ENCODE peak calls at places on chromosomes 5 and 9, in nine cellular contexts. P is psoas muscle; A is Peyer's patch; X is AG04450; L is CD8-positive, alpha-beta T cell; Y is heart right ventricle; F is IMR-90; J is suprapubic skin; K is fibroblast of lung. Q is an unnamed sample.

GRCh38 chr5:130032807-130033206 is 128.5 kb downstream of the CHSY3 start:
- DNase-seq in A (no peak), Y (no peak), K (no peak), F (no peak), L (no peak), X (no peak), P (no peak), J (peak), Q (no peak)

GRCh38 chr9:35954942-35955546 is 2.9 kb downstream of the OR2S2 start:
- DNase-seq in L (peak), A (no peak), P (no peak), J (no peak), X (peak), Y (no peak), F (peak), K (peak), Q (no peak)

GRCh38 chr5:88452820-88453219 is 184.2 kb upstream of the TMEM161B start:
- DNase-seq in F (peak), J (no peak), A (no peak), L (no peak), K (no peak), X (no peak), P (no peak), Y (no peak), Q (no peak)

GRCh38 chr5:55638455-55638854 is 73.7 kb downstream of the SLC38A9 start:
- DNase-seq in Y (no peak), X (no peak), L (no peak), P (no peak), F (peak), K (peak), A (no peak), J (no peak), Q (no peak)

GRCh38 chr5:4189317-4189716 is 593.7 kb downstream of the IRX1 start:
- DNase-seq in K (no peak), Y (no peak), L (no peak), P (no peak), F (no peak), X (no peak), J (no peak), A (no peak), Q (no peak)

GRCh38 chr9:31013371-31013770 is 1371.1 kb upstream of the ACO1 start:
- DNase-seq in A (no peak), L (no peak), K (no peak), J (no peak), Y (no peak), X (no peak), F (no peak), P (no peak), Q (no peak)

GRCh38 chr9:89961616-89962341 is 357.0 kb downstream of the GADD45G start:
- DNase-seq in K (peak), F (peak), Y (no peak), L (no peak), A (no peak), X (no peak), P (no peak), J (no peak), Q (no peak)

GRCh38 chr5:73883646-73884045 is 257.6 kb downstream of the ARHGEF28 start:
- DNase-seq in F (no peak), Y (no peak), L (no peak), J (no peak), X (no peak), K (no peak), P (no peak), A (no peak), Q (no peak)

GRCh38 chr5:97164846-97165245 is 18.2 kb downstream of the RIOK2 start:
- DNase-seq in X (no peak), P (no peak), K (no peak), L (no peak), F (peak), J (no peak), Y (no peak), A (no peak), Q (no peak)

GRCh38 chr5:115583474-115583873 is 18.8 kb downstream of the TICAM2 start:
- DNase-seq in L (no peak), X (peak), F (peak), K (peak), Y (no peak), P (no peak), A (no peak), J (no peak), Q (no peak)

GRCh38 chr5:31361234-31361633 is 167.7 kb downstream of the CDH6 start:
- DNase-seq in J (no peak), A (no peak), F (peak), Y (no peak), P (no peak), K (peak), L (no peak), X (no peak), Q (no peak)

GRCh38 chr5:54426209-54426608 is 29.3 kb upstream of the HSPB3 start:
- DNase-seq in K (no peak), F (no peak), J (no peak), L (no peak), X (no peak), Y (no peak), A (no peak), P (no peak), Q (no peak)

GRCh38 chr9:131278421-131279111 is 2.3 kb upstream of the FAM78A start:
- DNase-seq in F (no peak), K (no peak), Y (no peak), X (no peak), A (no peak), J (no peak), P (peak), L (no peak), Q (no peak)

GRCh38 chr9:128818839-128819715 is 777 bp downstream of the ENDOG start:
- DNase-seq in J (no peak), Y (peak), P (peak), X (no peak), K (no peak), A (no peak), L (peak), F (no peak), Q (no peak)

GRCh38 chr9:87663556-87663955 is 62.4 kb upstream of the CTSL start:
- DNase-seq in P (no peak), X (no peak), L (no peak), A (no peak), J (no peak), K (no peak), Y (no peak), F (no peak), Q (no peak)

GRCh38 chr5:132826424-132827082 is 3.9 kb downstream of the SHROOM1 start:
- DNase-seq in J (peak), X (no peak), A (no peak), F (no peak), Y (no peak), L (no peak), P (no peak), K (no peak), Q (no peak)

GRCh38 chr9:82729141-82729540 is 333.8 kb downstream of the RASEF start:
- DNase-seq in J (no peak), K (no peak), A (no peak), F (no peak), Y (no peak), X (no peak), P (no peak), L (no peak), Q (no peak)

GRCh38 chr9:7234144-7234543 is 476.4 kb downstream of the KDM4C start:
- DNase-seq in F (peak), X (no peak), A (no peak), P (no peak), J (no peak), K (peak), L (no peak), Y (no peak), Q (no peak)

GRCh38 chr5:104189909-104190308 is 627.3 kb upstream of the NUDT12 start:
- DNase-seq in X (peak), F (peak), A (no peak), L (no peak), J (no peak), K (peak), P (no peak), Y (no peak), Q (no peak)

GRCh38 chr5:61298580-61298979 is 33.5 kb upstream of the ZSWIM6 start:
- DNase-seq in L (no peak), A (no peak), K (peak), P (no peak), J (no peak), F (peak), X (no peak), Y (no peak), Q (no peak)

GRCh38 chr5:33513786-33514185 is 73.0 kb downstream of the TARS1 start:
- DNase-seq in J (no peak), L (no peak), X (no peak), P (no peak), K (no peak), A (no peak), Y (no peak), F (no peak), Q (no peak)

GRCh38 chr5:43711496-43711895 is 108.5 kb downstream of the NNT start:
- DNase-seq in X (no peak), A (no peak), K (peak), P (no peak), F (peak), Y (no peak), L (no peak), J (no peak), Q (no peak)

GRCh38 chr5:166571668-166572067 is 1719.8 kb upstream of the WWC1 start:
- DNase-seq in Y (no peak), X (no peak), J (no peak), A (no peak), P (no peak), K (no peak), L (no peak), F (no peak), Q (no peak)
- H3K4me3 ChIP-seq in Y (no peak), X (no peak), J (no peak), A (no peak), P (no peak), K (no peak), L (no peak), F (no peak), Q (no peak)

GRCh38 chr5:126492939-126493338 is 69.7 kb downstream of the GRAMD2B start:
- DNase-seq in A (no peak), L (no peak), J (no peak), P (no peak), K (peak), F (peak), X (no peak), Y (no peak), Q (no peak)
- TF ChIP-seq CTCF in A (peak), L (no peak), J (no peak), P (peak), K (no peak), F (peak), X (peak), Y (peak), Q (peak)

GRCh38 chr9:71608021-71608420 is 160.3 kb downstream of the CEMIP2 start:
- DNase-seq in A (no peak), X (no peak), L (no peak), K (no peak), Y (no peak), J (no peak), F (no peak), P (no peak), Q (no peak)
- H3K27ac ChIP-seq in A (no peak), X (no peak), L (no peak), K (no peak), Y (no peak), J (no peak), F (no peak), P (no peak), Q (no peak)

GRCh38 chr5:80191397-80191796 is 64.5 kb downstream of the SERINC5 start:
- DNase-seq in L (no peak), P (no peak), X (no peak), J (no peak), A (no peak), K (no peak), F (no peak), Y (no peak), Q (no peak)
- H3K4me3 ChIP-seq in L (peak), P (no peak), X (no peak), J (no peak), A (no peak), K (no peak), F (no peak), Y (no peak), Q (no peak)

GRCh38 chr9:109704546-109704945 is 75.5 kb upstream of the PALM2AKAP2 start:
- DNase-seq in L (no peak), J (no peak), Y (no peak), P (no peak), A (no peak), X (no peak), F (no peak), K (no peak), Q (no peak)

GRCh38 chr9:109709881-109710280 is 70.1 kb upstream of the PALM2AKAP2 start:
- DNase-seq in X (no peak), K (no peak), F (no peak), Y (no peak), A (no peak), L (no peak), P (no peak), J (no peak), Q (no peak)

GRCh38 chr9:109708507-109708945 is 71.5 kb upstream of the PALM2AKAP2 start:
- DNase-seq in K (peak), X (no peak), L (no peak), F (peak), A (no peak), Y (no peak), P (no peak), J (no peak), Q (no peak)

GRCh38 chr9:109707355-109707754 is 72.6 kb upstream of the PALM2AKAP2 start:
- DNase-seq in X (no peak), J (no peak), Y (no peak), P (no peak), F (no peak), K (no peak), L (no peak), A (no peak), Q (no peak)

GRCh38 chr9:109705515-109705914 is 74.5 kb upstream of the PALM2AKAP2 start:
- DNase-seq in P (no peak), Y (no peak), A (no peak), X (no peak), K (peak), L (no peak), F (peak), J (no peak), Q (no peak)
- TF ChIP-seq CTCF in P (no peak), Y (peak), A (peak), X (no peak), K (no peak), L (no peak), F (no peak), J (no peak), Q (peak)

DNA sequence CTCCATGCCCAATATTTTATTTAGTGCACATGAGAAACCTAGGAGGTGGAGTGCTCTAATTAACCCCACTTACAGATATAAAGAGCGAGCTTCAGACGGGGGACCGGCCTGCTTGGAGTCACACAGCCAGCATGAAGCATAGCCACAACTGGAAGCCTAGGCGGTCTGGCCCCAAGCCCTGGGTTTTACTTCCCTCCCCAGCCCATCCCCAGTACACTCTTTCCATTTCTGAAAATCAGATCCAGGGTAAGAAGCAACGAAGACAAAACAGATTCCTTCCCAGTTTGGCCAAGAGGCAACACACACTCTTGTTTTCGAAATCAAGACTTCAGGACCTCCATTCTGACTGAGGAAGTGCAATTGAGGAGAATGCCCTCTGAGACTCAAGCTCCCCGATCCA is 27.1 kb downstream of the KCNMB1 start:
- DNase-seq in A (no peak), X (no peak), K (no peak), Y (peak), P (peak), L (no peak), J (no peak), F (no peak), Q (no peak)
- H3K27ac ChIP-seq in A (no peak), X (no peak), K (no peak), Y (peak), P (no peak), L (no peak), J (peak), F (no peak), Q (no peak)

DNA sequence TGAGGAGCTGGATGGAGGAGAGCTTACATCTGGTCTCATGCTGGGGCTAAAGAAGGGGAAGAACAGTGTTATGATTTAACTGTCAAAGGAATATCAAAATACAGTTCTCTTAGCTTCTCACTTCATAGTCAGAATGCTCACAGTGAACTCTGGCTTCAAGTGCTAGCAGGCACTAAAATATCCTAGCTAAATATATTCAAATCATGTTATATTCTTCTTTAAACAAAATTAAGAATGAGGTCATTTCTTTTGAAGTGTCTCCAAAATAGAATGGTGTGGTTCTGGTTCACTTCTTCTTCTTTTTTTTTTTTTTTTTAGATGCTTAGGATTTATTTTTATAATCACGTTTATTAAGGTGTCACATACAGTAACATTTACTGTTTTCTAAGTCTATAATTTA is 89.4 kb downstream of the NR3C1 start:
- DNase-seq in J (no peak), F (no peak), P (no peak), Y (no peak), A (no peak), X (no peak), K (no peak), L (no peak), Q (no peak)
- H3K4me3 ChIP-seq in J (no peak), F (no peak), P (no peak), Y (no peak), A (no peak), X (no peak), K (no peak), L (no peak), Q (no peak)

GRCh38 chr9:125359011-125359410 is 97.4 kb downstream of the GAPVD1 start:
- DNase-seq in A (no peak), F (no peak), L (no peak), J (no peak), K (no peak), X (no peak), Y (no peak), P (no peak), Q (no peak)

GRCh38 chr9:125366676-125367075 is 105.0 kb downstream of the GAPVD1 start:
- DNase-seq in Y (no peak), J (no peak), L (no peak), F (no peak), X (no peak), A (no peak), P (no peak), K (no peak), Q (no peak)

GRCh38 chr9:125360621-125361020 is 99.0 kb downstream of the GAPVD1 start:
- DNase-seq in L (no peak), A (no peak), P (no peak), F (no peak), Y (no peak), X (no peak), J (no peak), K (no peak), Q (no peak)

GRCh38 chr9:125356032-125356431 is 94.4 kb downstream of the GAPVD1 start:
- DNase-seq in J (no peak), F (no peak), P (no peak), K (no peak), L (no peak), Y (no peak), A (no peak), X (no peak), Q (no peak)

DNA sequence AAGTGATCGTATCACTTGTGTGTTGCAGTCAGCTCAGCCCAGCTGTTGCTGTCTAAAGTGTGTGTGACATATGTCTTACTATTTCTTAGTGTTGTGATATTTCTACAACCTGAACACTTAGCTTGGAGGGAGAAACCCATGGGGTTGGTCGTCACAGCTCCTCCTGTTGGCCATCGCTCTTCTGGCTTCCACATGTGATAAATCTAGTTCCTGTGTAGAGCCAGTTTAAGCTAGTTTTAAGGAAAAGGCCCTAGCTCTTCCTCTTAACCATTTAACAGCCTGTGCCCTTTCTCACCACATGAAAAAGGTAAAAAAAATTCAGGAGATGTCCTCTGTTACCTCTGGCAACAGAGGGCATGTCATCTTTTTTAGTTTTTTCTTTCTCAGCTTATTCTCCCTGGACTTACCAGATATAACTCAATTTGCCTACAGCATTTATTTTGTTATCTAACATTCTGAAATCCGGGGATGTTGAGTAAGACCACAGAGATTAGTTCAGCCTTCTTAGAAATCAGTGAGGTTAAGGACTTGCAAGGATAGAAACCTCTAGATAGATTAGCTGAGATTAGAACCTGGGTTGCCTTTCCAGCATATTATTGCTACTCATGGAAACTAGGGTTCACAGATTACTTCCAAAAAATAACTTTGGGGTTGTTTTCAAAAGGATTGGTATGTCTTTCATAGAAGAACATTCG is 100.4 kb downstream of the GAPVD1 start:
- DNase-seq in P (no peak), K (peak), L (no peak), X (no peak), A (no peak), F (peak), J (no peak), Y (no peak), Q (no peak)
- TF ChIP-seq CTCF in P (no peak), K (peak), L (no peak), X (peak), A (no peak), F (peak), J (no peak), Y (peak), Q (peak)

DNA sequence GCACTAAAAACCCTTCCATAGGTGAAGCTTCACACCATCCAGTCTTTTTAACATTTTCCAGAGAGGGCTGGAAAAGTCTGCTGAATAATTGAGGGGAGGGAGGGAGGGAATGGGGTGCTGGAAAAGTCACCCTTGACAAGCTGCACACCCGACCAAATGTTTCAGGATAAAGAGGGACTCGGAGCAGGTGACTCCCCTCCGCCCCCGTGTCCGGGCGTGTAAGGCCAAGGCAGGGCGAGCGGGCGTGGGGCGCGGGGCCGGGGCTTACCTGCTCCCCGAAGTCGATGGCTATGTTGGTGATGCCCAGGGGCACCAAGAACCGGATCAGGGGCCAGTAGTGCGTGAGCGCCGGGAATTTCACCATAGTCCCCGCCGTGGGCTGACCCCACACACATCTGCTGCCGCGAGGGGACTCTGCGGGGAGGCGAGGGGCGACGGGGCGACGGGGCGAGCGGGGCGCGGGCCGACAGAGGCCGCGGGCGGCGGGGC is 450 bp downstream of the ANKH start:
- DNase-seq in J (peak), K (no peak), X (no peak), F (no peak), P (peak), L (peak), Y (peak), A (peak), Q (no peak)
- H3K27ac ChIP-seq in J (peak), K (no peak), X (peak), F (peak), P (peak), L (peak), Y (peak), A (peak), Q (peak)

DNA sequence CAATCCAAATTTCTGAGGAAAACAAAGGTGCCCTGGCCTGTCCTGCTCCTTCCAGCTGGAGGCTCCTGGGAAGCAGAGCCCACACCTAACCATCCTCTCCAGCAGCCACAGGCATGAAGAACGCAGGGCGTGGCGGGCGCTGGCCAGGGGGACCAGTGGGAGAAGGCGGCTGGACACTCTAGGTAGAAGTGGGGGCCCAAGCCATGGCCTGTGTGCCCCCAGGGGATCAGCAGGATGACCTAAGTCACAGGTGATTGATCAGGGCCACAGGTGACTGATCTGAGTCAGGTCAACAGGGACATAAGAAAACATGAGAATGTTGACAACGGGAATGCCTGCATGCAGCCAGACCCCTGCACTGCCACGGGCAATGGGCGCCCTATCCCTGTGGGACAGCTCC is 3.4 kb downstream of the QSOX2 start:
- DNase-seq in P (no peak), K (no peak), J (no peak), F (no peak), L (no peak), Y (no peak), X (no peak), A (no peak), Q (no peak)
- H3K4me3 ChIP-seq in P (no peak), K (no peak), J (no peak), F (no peak), L (no peak), Y (no peak), X (no peak), A (no peak), Q (no peak)

Q was measured in RWPE2.